ENCODE peak calls at places on chromosomes 1 and 21, in four cellular contexts. V, K, Y and H are unnamed samples.

GRCh38 chr1:156693858-156694562 is 11.4 kb downstream of the CRABP2 start:
- DNase-seq in K (no peak), V (no peak), Y (no peak), H (peak)

GRCh38 chr1:199089393-199090122 is 450.7 kb downstream of the PTPRC start:
- DNase-seq in Y (no peak), K (no peak), V (no peak), H (no peak)

GRCh38 chr1:53295746-53296722 is 31.8 kb downstream of the LRP8 start:
- DNase-seq in Y (peak), V (no peak), K (peak), H (no peak)

GRCh38 chr1:206050655-206051235 is 2.2 kb upstream of the RHEX start:
- DNase-seq in K (no peak), V (no peak), Y (no peak), H (no peak)

GRCh38 chr1:22142315-22143064 is 407 bp downstream of the WNT4 start:
- DNase-seq in Y (peak), V (no peak), K (peak), H (peak)

GRCh38 chr21:34673006-34673405 is 4.2 kb downstream of the CLIC6 start:
- DNase-seq in V (no peak), Y (no peak), K (no peak), H (no peak)

GRCh38 chr21:18772876-18773275 is 369.3 kb upstream of the TMPRSS15 start:
- DNase-seq in K (no peak), Y (no peak), V (no peak), H (no peak)

GRCh38 chr1:201009967-201010645 is 13.4 kb downstream of the KIF21B start:
- DNase-seq in V (no peak), K (no peak), Y (no peak), H (no peak)

GRCh38 chr1:169527461-169528213 is 41.9 kb upstream of the SLC19A2 start:
- DNase-seq in K (no peak), Y (no peak), V (no peak), H (no peak)

GRCh38 chr21:16081304-16081703 is 351.5 kb downstream of the USP25 start:
- DNase-seq in V (no peak), Y (no peak), K (no peak), H (no peak)

GRCh38 chr1:228944991-228945390 is 209.7 kb downstream of the RHOU start:
- DNase-seq in K (no peak), V (no peak), Y (no peak), H (no peak)

GRCh38 chr1:15028117-15028516 is 125.4 kb upstream of the TMEM51 start:
- DNase-seq in V (no peak), K (no peak), Y (no peak), H (no peak)

GRCh38 chr1:245704765-245705164 is 550.0 kb downstream of the KIF26B start:
- DNase-seq in Y (no peak), V (no peak), K (no peak), H (no peak)

GRCh38 chr1:94001397-94002045 is 92.3 kb upstream of the GCLM start:
- DNase-seq in Y (no peak), V (no peak), K (no peak), H (no peak)

GRCh38 chr1:184473176-184473966 is 86.5 kb downstream of the C1orf21 start:
- DNase-seq in V (no peak), Y (no peak), K (no peak), H (no peak)

GRCh38 chr1:209800984-209801834 is 4.7 kb downstream of the IRF6 start:
- DNase-seq in Y (no peak), V (no peak), K (no peak), H (no peak)